ENCODE peak calls at places on chromosomes 3 and 15, in four cellular contexts. One of them, this sample, is unnamed.

GRCh38 chr15:74010929-74011540 is 16.5 kb downstream of the PML start:
- DNase-seq in sigmoid colon: no peak
- DNase-seq in AG10803: peak
- DNase-seq in fibroblast of pulmonary artery: peak
- DNase-seq in this sample: no peak

GRCh38 chr3:108416111-108416869 is 94.1 kb downstream of the MYH15 start:
- DNase-seq in sigmoid colon: no peak
- DNase-seq in AG10803: no peak
- DNase-seq in fibroblast of pulmonary artery: no peak
- DNase-seq in this sample: no peak

GRCh38 chr15:63462053-63462452 is 42.3 kb upstream of the USP3 start:
- DNase-seq in sigmoid colon: no peak
- DNase-seq in AG10803: no peak
- DNase-seq in fibroblast of pulmonary artery: peak
- DNase-seq in this sample: no peak

GRCh38 chr3:76679510-76679909 is 360.4 kb upstream of the ROBO2 start:
- DNase-seq in sigmoid colon: no peak
- DNase-seq in AG10803: no peak
- DNase-seq in fibroblast of pulmonary artery: no peak
- DNase-seq in this sample: no peak

GRCh38 chr3:163863146-163863545 is 1215.2 kb downstream of the SI start:
- DNase-seq in sigmoid colon: no peak
- DNase-seq in AG10803: no peak
- DNase-seq in fibroblast of pulmonary artery: no peak
- DNase-seq in this sample: no peak

GRCh38 chr3:176088962-176089383 is 1108.3 kb downstream of the TBL1XR1 start:
- DNase-seq in sigmoid colon: no peak
- DNase-seq in AG10803: no peak
- DNase-seq in fibroblast of pulmonary artery: no peak
- DNase-seq in this sample: no peak

GRCh38 chr3:151983538-151983937 is 110.1 kb downstream of the SUCNR1 start:
- DNase-seq in sigmoid colon: no peak
- DNase-seq in AG10803: no peak
- DNase-seq in fibroblast of pulmonary artery: no peak
- DNase-seq in this sample: no peak

GRCh38 chr3:48427630-48427962 is 2.3 kb downstream of the PLXNB1 start:
- DNase-seq in sigmoid colon: no peak
- DNase-seq in AG10803: no peak
- DNase-seq in fibroblast of pulmonary artery: no peak
- DNase-seq in this sample: no peak

GRCh38 chr3:45468326-45468725 is 80.0 kb downstream of the LARS2 start:
- DNase-seq in sigmoid colon: no peak
- DNase-seq in AG10803: no peak
- DNase-seq in fibroblast of pulmonary artery: no peak
- DNase-seq in this sample: no peak

GRCh38 chr15:72375501-72375845 is 341 bp downstream of the HEXA start:
- DNase-seq in sigmoid colon: no peak
- DNase-seq in AG10803: no peak
- DNase-seq in fibroblast of pulmonary artery: no peak
- DNase-seq in this sample: no peak

GRCh38 chr3:62735510-62735909 is 139.7 kb downstream of the CADPS start:
- DNase-seq in sigmoid colon: no peak
- DNase-seq in AG10803: no peak
- DNase-seq in fibroblast of pulmonary artery: no peak
- DNase-seq in this sample: no peak

GRCh38 chr3:49006591-49007067 is 562 bp upstream of the WDR6 start:
- DNase-seq in sigmoid colon: peak
- DNase-seq in AG10803: peak
- DNase-seq in fibroblast of pulmonary artery: peak
- DNase-seq in this sample: peak

GRCh38 chr15:63157891-63158431 is 684 bp upstream of the RPS27L start:
- DNase-seq in sigmoid colon: peak
- DNase-seq in AG10803: peak
- DNase-seq in fibroblast of pulmonary artery: peak
- DNase-seq in this sample: no peak

GRCh38 chr15:29724026-29724425 is 98.2 kb downstream of the TJP1 start:
- DNase-seq in sigmoid colon: no peak
- DNase-seq in AG10803: no peak
- DNase-seq in fibroblast of pulmonary artery: no peak
- DNase-seq in this sample: no peak

GRCh38 chr3:183181606-183182005 is 19.1 kb upstream of the LAMP3 start:
- DNase-seq in sigmoid colon: no peak
- DNase-seq in AG10803: no peak
- DNase-seq in fibroblast of pulmonary artery: no peak
- DNase-seq in this sample: no peak

GRCh38 chr3:139020868-139021234 is at the start of gene PRR23B:
- DNase-seq in sigmoid colon: no peak
- DNase-seq in AG10803: no peak
- DNase-seq in fibroblast of pulmonary artery: no peak
- DNase-seq in this sample: no peak
- TF ChIP-seq CTCF in sigmoid colon: no peak
- TF ChIP-seq CTCF in AG10803: peak
- TF ChIP-seq CTCF in fibroblast of pulmonary artery: peak
- TF ChIP-seq CTCF in this sample: peak

GRCh38 chr3:185559706-185560090 is 7.3 kb upstream of the LIPH start:
- DNase-seq in sigmoid colon: no peak
- DNase-seq in AG10803: no peak
- DNase-seq in fibroblast of pulmonary artery: no peak
- DNase-seq in this sample: no peak
- H3K4me3 ChIP-seq in sigmoid colon: no peak
- H3K4me3 ChIP-seq in AG10803: no peak
- H3K4me3 ChIP-seq in fibroblast of pulmonary artery: no peak
- H3K4me3 ChIP-seq in this sample: no peak

DNA sequence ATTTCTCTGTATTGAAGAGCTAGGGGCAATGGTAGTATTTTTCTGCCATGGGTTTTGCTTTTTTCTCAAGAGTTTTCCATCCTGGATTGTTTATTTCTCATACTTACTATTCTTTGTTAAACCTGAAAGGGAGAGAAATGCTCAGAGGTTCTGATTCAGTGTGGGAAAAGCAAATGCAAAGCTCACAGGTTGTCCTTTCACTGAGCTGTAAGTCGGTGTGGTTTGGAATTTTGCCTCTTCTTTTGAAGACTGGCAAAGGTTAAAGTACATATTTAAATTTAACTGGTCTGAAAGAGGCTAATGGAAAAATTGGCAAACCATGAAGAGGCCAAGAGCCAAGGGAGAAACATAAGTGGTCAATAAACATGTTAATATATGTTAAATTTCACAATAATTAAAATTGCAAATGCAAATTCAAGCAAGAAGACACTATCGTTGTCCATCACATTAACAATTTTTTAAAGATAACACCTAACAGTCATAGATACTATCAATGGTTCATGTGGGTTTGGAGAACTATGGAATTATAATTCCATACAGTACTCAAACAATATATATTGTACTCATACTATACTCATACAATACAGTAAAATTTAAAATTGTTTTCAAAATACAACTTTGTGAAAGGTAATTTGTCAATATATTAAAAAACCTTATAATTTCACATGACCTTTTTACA is 246.8 kb upstream of the STT3B start:
- DNase-seq in sigmoid colon: no peak
- DNase-seq in AG10803: no peak
- DNase-seq in fibroblast of pulmonary artery: no peak
- DNase-seq in this sample: no peak
- TF ChIP-seq CTCF in sigmoid colon: no peak
- TF ChIP-seq CTCF in AG10803: no peak
- TF ChIP-seq CTCF in fibroblast of pulmonary artery: no peak
- TF ChIP-seq CTCF in this sample: no peak

GRCh38 chr15:89400121-89400996 is 65.7 kb upstream of the POLG start:
- DNase-seq in sigmoid colon: no peak
- DNase-seq in AG10803: no peak
- DNase-seq in fibroblast of pulmonary artery: no peak
- DNase-seq in this sample: no peak
- H3K4me3 ChIP-seq in sigmoid colon: peak
- H3K4me3 ChIP-seq in AG10803: no peak
- H3K4me3 ChIP-seq in fibroblast of pulmonary artery: no peak
- H3K4me3 ChIP-seq in this sample: no peak

DNA sequence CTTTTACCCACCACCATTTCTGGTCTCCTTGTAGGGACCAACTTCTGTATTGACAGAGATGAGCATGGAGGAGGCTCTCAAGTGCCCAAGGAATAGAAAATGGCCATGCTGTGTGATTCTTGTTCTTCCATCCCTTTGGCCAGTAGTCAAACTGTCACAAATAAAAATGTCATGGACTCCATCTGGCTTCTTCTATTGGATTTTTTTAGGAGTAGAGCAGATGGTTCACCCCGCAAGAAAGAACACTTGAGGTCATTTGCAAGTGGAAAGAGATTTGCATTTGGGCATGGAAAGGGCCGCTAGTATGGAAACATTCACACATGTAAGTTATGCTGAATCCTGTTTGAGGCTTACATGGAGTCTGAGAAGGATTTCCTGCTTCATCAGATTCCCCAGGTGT is 53.1 kb upstream of the CFAP161 start:
- DNase-seq in sigmoid colon: no peak
- DNase-seq in AG10803: no peak
- DNase-seq in fibroblast of pulmonary artery: no peak
- DNase-seq in this sample: no peak
- TF ChIP-seq CTCF in sigmoid colon: no peak
- TF ChIP-seq CTCF in AG10803: no peak
- TF ChIP-seq CTCF in fibroblast of pulmonary artery: no peak
- TF ChIP-seq CTCF in this sample: no peak

DNA sequence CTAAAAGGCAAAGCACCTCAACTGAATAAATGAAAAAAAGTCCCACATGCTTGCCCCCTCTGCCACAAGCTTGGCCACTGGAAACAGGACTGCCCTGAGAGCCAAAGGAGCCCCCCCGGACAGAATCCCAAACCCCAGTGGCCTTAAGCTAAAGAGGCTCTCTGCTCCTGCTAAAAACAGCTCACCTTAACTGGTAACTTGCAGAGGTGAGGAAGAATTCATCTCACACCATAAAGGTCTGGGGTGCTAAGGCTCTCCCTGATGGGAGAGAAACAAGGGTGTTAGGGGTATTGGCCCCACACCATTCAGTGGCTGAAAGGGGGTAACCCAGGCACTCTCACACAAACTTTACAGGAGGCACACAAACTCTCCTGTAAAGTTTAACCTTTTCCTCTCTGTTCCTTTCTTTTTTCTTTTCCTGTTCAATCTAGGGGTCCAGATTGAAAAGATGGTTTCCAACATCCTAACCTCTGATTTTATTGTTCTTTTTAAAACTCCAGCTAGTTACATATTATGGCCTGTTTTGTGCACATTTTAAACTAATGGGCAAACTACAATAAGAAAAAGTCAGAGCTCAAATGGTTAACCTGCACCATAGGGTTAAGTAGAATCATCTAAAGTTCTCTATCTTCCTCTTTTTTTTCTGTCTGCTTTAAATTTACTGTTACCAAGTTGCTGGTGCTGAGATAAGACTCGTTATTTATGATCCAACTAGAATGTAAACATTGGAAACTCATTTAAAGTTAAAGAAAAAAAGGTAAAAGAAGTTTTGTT is 19.9 kb downstream of the TRANK1 start:
- DNase-seq in sigmoid colon: no peak
- DNase-seq in AG10803: no peak
- DNase-seq in fibroblast of pulmonary artery: no peak
- DNase-seq in this sample: no peak
- H3K4me3 ChIP-seq in sigmoid colon: no peak
- H3K4me3 ChIP-seq in AG10803: no peak
- H3K4me3 ChIP-seq in fibroblast of pulmonary artery: no peak
- H3K4me3 ChIP-seq in this sample: no peak

GRCh38 chr3:14285526-14285925 is 106.9 kb downstream of the LSM3 start:
- DNase-seq in sigmoid colon: no peak
- DNase-seq in AG10803: no peak
- DNase-seq in fibroblast of pulmonary artery: no peak
- DNase-seq in this sample: no peak
- TF ChIP-seq CTCF in sigmoid colon: no peak
- TF ChIP-seq CTCF in AG10803: no peak
- TF ChIP-seq CTCF in fibroblast of pulmonary artery: no peak
- TF ChIP-seq CTCF in this sample: no peak

DNA sequence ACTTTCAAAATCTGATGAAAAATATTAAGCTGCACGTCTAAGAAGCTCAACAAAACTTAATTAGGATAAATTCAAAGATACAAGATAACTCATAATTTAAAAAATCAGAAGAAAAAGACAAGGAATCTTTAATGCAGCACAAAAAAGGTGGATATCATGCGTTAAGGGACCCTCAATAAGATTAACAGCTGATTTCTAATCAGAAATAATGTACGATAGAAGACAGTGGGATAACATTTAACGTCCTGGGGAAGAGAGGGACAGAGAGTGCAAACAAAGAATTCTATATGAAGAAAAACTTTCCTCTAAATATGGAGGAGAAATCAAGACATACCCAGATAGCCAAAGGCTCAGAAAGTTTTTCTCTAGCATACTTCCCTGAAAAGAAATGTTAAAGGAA is 519.5 kb downstream of the PYDC2 start:
- DNase-seq in sigmoid colon: no peak
- DNase-seq in AG10803: no peak
- DNase-seq in fibroblast of pulmonary artery: no peak
- DNase-seq in this sample: no peak
- H3K4me3 ChIP-seq in sigmoid colon: no peak
- H3K4me3 ChIP-seq in AG10803: no peak
- H3K4me3 ChIP-seq in fibroblast of pulmonary artery: no peak
- H3K4me3 ChIP-seq in this sample: no peak

This sample was measured in retinal pigment epithelial cell.